ENCODE peak calls at places on chromosomes 6 and 20, in seven cellular contexts. One of them, this sample, is unnamed.

GRCh38 chr6:84568971-84569370 is 195.4 kb downstream of the TBX18 start:
- DNase-seq in HCT116: peak; percentile 10
- DNase-seq in HepG2: no peak
- DNase-seq in H1: no peak
- DNase-seq in K562: no peak
- DNase-seq in GM12878: no peak
- DNase-seq in SK-N-SH: no peak
- DNase-seq in this sample: no peak

GRCh38 chr20:33971147-33971775 is 22.4 kb upstream of the RALY start:
- DNase-seq in HepG2: no peak
- DNase-seq in HCT116: no peak
- DNase-seq in H1: no peak
- DNase-seq in K562: no peak
- DNase-seq in GM12878: no peak
- DNase-seq in SK-N-SH: no peak
- DNase-seq in this sample: no peak

GRCh38 chr6:18323935-18324707 is 59.8 kb upstream of the DEK start:
- DNase-seq in K562: peak; percentile 58
- DNase-seq in GM12878: no peak
- DNase-seq in SK-N-SH: peak; percentile 64
- DNase-seq in HepG2: peak; percentile 54
- DNase-seq in H1: no peak
- DNase-seq in HCT116: peak; percentile 35
- DNase-seq in this sample: no peak

GRCh38 chr6:88725111-88725711 is 238.2 kb downstream of the RNGTT start:
- DNase-seq in GM12878: peak; percentile 26
- DNase-seq in H1: peak; percentile 47
- DNase-seq in HepG2: peak; percentile 4
- DNase-seq in HCT116: no peak
- DNase-seq in K562: no peak
- DNase-seq in SK-N-SH: peak; percentile 15
- DNase-seq in this sample: no peak

GRCh38 chr20:50673146-50673830 is 18.1 kb downstream of the RIPOR3 start:
- DNase-seq in SK-N-SH: no peak
- DNase-seq in H1: no peak
- DNase-seq in HCT116: no peak
- DNase-seq in GM12878: no peak
- DNase-seq in K562: peak; percentile 81
- DNase-seq in HepG2: peak; percentile 62
- DNase-seq in this sample: no peak

GRCh38 chr6:87929843-87930288 is 117.8 kb upstream of the SPACA1 start:
- DNase-seq in H1: peak; percentile 77
- DNase-seq in HCT116: peak; percentile 71
- DNase-seq in K562: peak; percentile 70
- DNase-seq in SK-N-SH: peak; percentile 75
- DNase-seq in GM12878: peak; percentile 71
- DNase-seq in HepG2: peak; percentile 78
- DNase-seq in this sample: peak; percentile 61

GRCh38 chr6:53089948-53090347 is 24.7 kb downstream of the FBXO9 start:
- DNase-seq in SK-N-SH: no peak
- DNase-seq in H1: no peak
- DNase-seq in HCT116: no peak
- DNase-seq in HepG2: no peak
- DNase-seq in GM12878: no peak
- DNase-seq in K562: no peak
- DNase-seq in this sample: no peak

GRCh38 chr20:64049060-64049886 is at the start of gene SOX18:
- DNase-seq in HCT116: no peak
- DNase-seq in K562: peak; percentile 90
- DNase-seq in SK-N-SH: peak; percentile 83
- DNase-seq in H1: no peak
- DNase-seq in HepG2: no peak
- DNase-seq in GM12878: no peak
- DNase-seq in this sample: no peak

GRCh38 chr6:11094411-11094851 is 797 bp downstream of the SMIM13 start:
- DNase-seq in HepG2: peak; percentile 50
- DNase-seq in H1: no peak
- DNase-seq in GM12878: no peak
- DNase-seq in SK-N-SH: peak; percentile 65
- DNase-seq in HCT116: no peak
- DNase-seq in K562: peak; percentile 59
- DNase-seq in this sample: no peak

GRCh38 chr6:151294561-151295101 is 54.9 kb downstream of the AKAP12 start:
- DNase-seq in K562: no peak
- DNase-seq in SK-N-SH: no peak
- DNase-seq in HCT116: no peak
- DNase-seq in GM12878: no peak
- DNase-seq in H1: no peak
- DNase-seq in HepG2: no peak
- DNase-seq in this sample: no peak

GRCh38 chr20:37228111-37228510 is 33.5 kb downstream of the GHRH start:
- DNase-seq in K562: no peak
- DNase-seq in HepG2: no peak
- DNase-seq in GM12878: no peak
- DNase-seq in SK-N-SH: no peak
- DNase-seq in HCT116: no peak
- DNase-seq in H1: no peak
- DNase-seq in this sample: no peak

GRCh38 chr6:144834426-144835038 is 549.4 kb downstream of the UTRN start:
- DNase-seq in H1: no peak
- DNase-seq in HCT116: no peak
- DNase-seq in K562: no peak
- DNase-seq in GM12878: no peak
- DNase-seq in SK-N-SH: no peak
- DNase-seq in HepG2: no peak
- DNase-seq in this sample: no peak

GRCh38 chr6:137102851-137103492 is 58.2 kb upstream of the IL20RA start:
- DNase-seq in K562: no peak
- DNase-seq in HepG2: no peak
- DNase-seq in H1: no peak
- DNase-seq in GM12878: peak; percentile 100
- DNase-seq in HCT116: no peak
- DNase-seq in SK-N-SH: no peak
- DNase-seq in this sample: no peak

GRCh38 chr6:71478834-71479541 is 190.4 kb downstream of the OGFRL1 start:
- DNase-seq in SK-N-SH: no peak
- DNase-seq in K562: no peak
- DNase-seq in HepG2: no peak
- DNase-seq in GM12878: no peak
- DNase-seq in HCT116: no peak
- DNase-seq in H1: no peak
- DNase-seq in this sample: peak; percentile 23

GRCh38 chr6:116271309-116271708 is 8.4 kb downstream of the TSPYL1 start:
- DNase-seq in HCT116: no peak
- DNase-seq in GM12878: no peak
- DNase-seq in HepG2: no peak
- DNase-seq in SK-N-SH: no peak
- DNase-seq in H1: no peak
- DNase-seq in K562: no peak
- DNase-seq in this sample: no peak

GRCh38 chr6:6724319-6725119 is 136.0 kb downstream of the LY86 start:
- DNase-seq in H1: peak; percentile 57
- DNase-seq in GM12878: no peak
- DNase-seq in HepG2: peak; percentile 51
- DNase-seq in K562: peak; percentile 80
- DNase-seq in HCT116: peak; percentile 58
- DNase-seq in SK-N-SH: peak; percentile 73
- DNase-seq in this sample: no peak

GRCh38 chr6:74289881-74290280 is 593.9 kb downstream of the CD109 start:
- DNase-seq in SK-N-SH: no peak
- DNase-seq in HCT116: no peak
- DNase-seq in K562: no peak
- DNase-seq in HepG2: no peak
- DNase-seq in GM12878: no peak
- DNase-seq in H1: no peak
- DNase-seq in this sample: no peak
- TF ChIP-seq YY1 in SK-N-SH: no peak
- TF ChIP-seq YY1 in HCT116: no peak
- TF ChIP-seq YY1 in K562: no peak
- TF ChIP-seq YY1 in HepG2: no peak
- TF ChIP-seq YY1 in GM12878: no peak
- TF ChIP-seq YY1 in H1: no peak
- TF ChIP-seq YY1 in this sample: no peak

GRCh38 chr20:61818746-61819483 is 246.8 kb downstream of the TAF4 start:
- DNase-seq in GM12878: no peak
- DNase-seq in H1: no peak
- DNase-seq in K562: no peak
- DNase-seq in SK-N-SH: no peak
- DNase-seq in HCT116: no peak
- DNase-seq in HepG2: no peak
- DNase-seq in this sample: no peak
- TF ChIP-seq YY1 in GM12878: no peak
- TF ChIP-seq YY1 in H1: no peak
- TF ChIP-seq YY1 in K562: no peak
- TF ChIP-seq YY1 in SK-N-SH: no peak
- TF ChIP-seq YY1 in HCT116: no peak
- TF ChIP-seq YY1 in HepG2: no peak
- TF ChIP-seq YY1 in this sample: no peak

GRCh38 chr6:132673376-132674094 is 14.6 kb upstream of the TAAR1 start:
- DNase-seq in SK-N-SH: no peak
- DNase-seq in H1: no peak
- DNase-seq in GM12878: no peak
- DNase-seq in HCT116: no peak
- DNase-seq in K562: peak; percentile 16
- DNase-seq in HepG2: no peak
- DNase-seq in this sample: no peak

GRCh38 chr6:132675002-132675401 is 16.0 kb upstream of the TAAR1 start:
- DNase-seq in K562: no peak
- DNase-seq in HCT116: no peak
- DNase-seq in SK-N-SH: no peak
- DNase-seq in H1: no peak
- DNase-seq in GM12878: no peak
- DNase-seq in HepG2: no peak
- DNase-seq in this sample: no peak

GRCh38 chr6:132669690-132670291 is 10.8 kb upstream of the TAAR1 start:
- DNase-seq in H1: no peak
- DNase-seq in SK-N-SH: peak; percentile 8
- DNase-seq in GM12878: no peak
- DNase-seq in HCT116: peak; percentile 38
- DNase-seq in K562: peak; percentile 10
- DNase-seq in HepG2: peak; percentile 20
- DNase-seq in this sample: no peak

GRCh38 chr6:132675749-132676148 is 16.8 kb upstream of the TAAR1 start:
- DNase-seq in SK-N-SH: no peak
- DNase-seq in GM12878: no peak
- DNase-seq in HCT116: no peak
- DNase-seq in K562: no peak
- DNase-seq in HepG2: no peak
- DNase-seq in H1: no peak
- DNase-seq in this sample: no peak

DNA sequence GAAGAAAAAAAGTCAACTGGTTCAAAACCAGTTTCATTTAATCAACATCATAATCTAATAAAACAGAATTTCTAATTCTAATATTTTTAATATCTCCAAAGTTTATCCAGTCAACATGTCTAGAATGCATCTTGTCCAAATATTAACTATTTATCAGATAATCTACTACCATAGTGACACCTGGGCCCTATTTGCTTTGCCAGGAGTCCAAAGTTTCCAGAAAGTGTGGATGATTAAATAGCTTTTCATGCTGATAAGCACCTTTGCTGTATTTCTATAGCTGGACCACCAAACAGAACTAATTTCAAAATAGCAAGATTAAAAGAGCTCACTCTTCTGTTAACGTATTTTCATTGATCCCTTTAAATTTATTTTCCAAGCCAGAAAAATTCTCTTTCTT is 12.3 kb upstream of the TAAR1 start:
- DNase-seq in K562: no peak
- DNase-seq in H1: no peak
- DNase-seq in GM12878: no peak
- DNase-seq in HCT116: no peak
- DNase-seq in SK-N-SH: no peak
- DNase-seq in HepG2: peak; percentile 3
- DNase-seq in this sample: no peak
- TF ChIP-seq YY1 in K562: no peak
- TF ChIP-seq YY1 in H1: no peak
- TF ChIP-seq YY1 in GM12878: no peak
- TF ChIP-seq YY1 in HCT116: no peak
- TF ChIP-seq YY1 in SK-N-SH: no peak
- TF ChIP-seq YY1 in HepG2: no peak
- TF ChIP-seq YY1 in this sample: no peak

GRCh38 chr20:22977047-22977785 is 57.9 kb upstream of the SSTR4 start:
- DNase-seq in SK-N-SH: no peak
- DNase-seq in GM12878: no peak
- DNase-seq in K562: no peak
- DNase-seq in HCT116: no peak
- DNase-seq in HepG2: no peak
- DNase-seq in H1: no peak
- DNase-seq in this sample: no peak

GRCh38 chr20:22974354-22974753 is 60.8 kb upstream of the SSTR4 start:
- DNase-seq in GM12878: no peak
- DNase-seq in SK-N-SH: no peak
- DNase-seq in H1: no peak
- DNase-seq in HCT116: peak; percentile 18
- DNase-seq in HepG2: peak; percentile 24
- DNase-seq in K562: peak; percentile 49
- DNase-seq in this sample: no peak
- TF ChIP-seq YY1 in GM12878: no peak
- TF ChIP-seq YY1 in SK-N-SH: no peak
- TF ChIP-seq YY1 in H1: no peak
- TF ChIP-seq YY1 in HCT116: no peak
- TF ChIP-seq YY1 in HepG2: no peak
- TF ChIP-seq YY1 in K562: no peak
- TF ChIP-seq YY1 in this sample: no peak

GRCh38 chr6:170128811-170129681 is 161.8 kb downstream of the DLL1 start:
- DNase-seq in SK-N-SH: no peak
- DNase-seq in HepG2: no peak
- DNase-seq in K562: no peak
- DNase-seq in HCT116: no peak
- DNase-seq in GM12878: no peak
- DNase-seq in H1: no peak
- DNase-seq in this sample: no peak

GRCh38 chr6:170129691-170130171 is 161.1 kb downstream of the DLL1 start:
- DNase-seq in HCT116: no peak
- DNase-seq in GM12878: no peak
- DNase-seq in K562: no peak
- DNase-seq in HepG2: no peak
- DNase-seq in SK-N-SH: peak; percentile 93
- DNase-seq in H1: no peak
- DNase-seq in this sample: no peak

GRCh38 chr6:170130771-170131241 is 160.1 kb downstream of the DLL1 start:
- DNase-seq in K562: no peak
- DNase-seq in GM12878: no peak
- DNase-seq in H1: no peak
- DNase-seq in SK-N-SH: no peak
- DNase-seq in HepG2: no peak
- DNase-seq in HCT116: no peak
- DNase-seq in this sample: no peak

GRCh38 chr6:170131351-170131750 is 159.5 kb downstream of the DLL1 start:
- DNase-seq in HepG2: no peak
- DNase-seq in GM12878: no peak
- DNase-seq in HCT116: no peak
- DNase-seq in SK-N-SH: no peak
- DNase-seq in K562: no peak
- DNase-seq in H1: no peak
- DNase-seq in this sample: no peak

GRCh38 chr6:170130201-170130621 is 160.7 kb downstream of the DLL1 start:
- DNase-seq in K562: no peak
- DNase-seq in SK-N-SH: no peak
- DNase-seq in H1: no peak
- DNase-seq in GM12878: no peak
- DNase-seq in HepG2: no peak
- DNase-seq in HCT116: no peak
- DNase-seq in this sample: no peak
- TF ChIP-seq YY1 in K562: no peak
- TF ChIP-seq YY1 in SK-N-SH: no peak
- TF ChIP-seq YY1 in H1: no peak
- TF ChIP-seq YY1 in GM12878: no peak
- TF ChIP-seq YY1 in HepG2: no peak
- TF ChIP-seq YY1 in HCT116: no peak
- TF ChIP-seq YY1 in this sample: no peak

GRCh38 chr6:30884521-30885480 is 482 bp downstream of the DDR1 start:
- DNase-seq in HCT116: no peak
- DNase-seq in H1: no peak
- DNase-seq in SK-N-SH: peak; percentile 77
- DNase-seq in GM12878: no peak
- DNase-seq in HepG2: no peak
- DNase-seq in K562: peak; percentile 72
- DNase-seq in this sample: no peak
- TF ChIP-seq YY1 in HCT116: no peak
- TF ChIP-seq YY1 in H1: no peak
- TF ChIP-seq YY1 in SK-N-SH: no peak
- TF ChIP-seq YY1 in GM12878: no peak
- TF ChIP-seq YY1 in HepG2: no peak
- TF ChIP-seq YY1 in K562: peak; percentile 1
- TF ChIP-seq YY1 in this sample: no peak

This sample was measured in NT2/D1.